ENCODE peak calls at places on chromosomes 4 and X, in six cellular contexts. One of them, this sample, is unnamed.

GRCh38 chrX:134886201-134886600 is 104.6 kb upstream of the SMIM10 start:
- DNase-seq in activated naive CD4-positive, alpha-beta T cell: no peak
- DNase-seq in breast epithelium: no peak
- DNase-seq in CD4-positive, alpha-beta memory T cell: no peak
- DNase-seq in C1 segment of cervical spinal cord: no peak
- DNase-seq in posterior cingulate gyrus: no peak
- DNase-seq in this sample: peak

GRCh38 chr4:71290074-71290473 is 48.7 kb upstream of the SLC4A4 start:
- DNase-seq in breast epithelium: no peak
- DNase-seq in CD4-positive, alpha-beta memory T cell: no peak
- DNase-seq in C1 segment of cervical spinal cord: no peak
- DNase-seq in posterior cingulate gyrus: no peak
- DNase-seq in activated naive CD4-positive, alpha-beta T cell: no peak
- DNase-seq in this sample: peak

GRCh38 chr4:48341776-48342558 is 638 bp downstream of the SLAIN2 start:
- DNase-seq in activated naive CD4-positive, alpha-beta T cell: peak
- DNase-seq in breast epithelium: peak
- DNase-seq in C1 segment of cervical spinal cord: peak
- DNase-seq in CD4-positive, alpha-beta memory T cell: peak
- DNase-seq in posterior cingulate gyrus: peak
- DNase-seq in this sample: peak

GRCh38 chr4:37892641-37893040 is 1.8 kb downstream of the TBC1D1 start:
- DNase-seq in CD4-positive, alpha-beta memory T cell: peak
- DNase-seq in breast epithelium: no peak
- DNase-seq in C1 segment of cervical spinal cord: peak
- DNase-seq in posterior cingulate gyrus: no peak
- DNase-seq in activated naive CD4-positive, alpha-beta T cell: no peak
- DNase-seq in this sample: no peak

GRCh38 chr4:113952452-113953029 is 26.9 kb downstream of the ARSJ start:
- DNase-seq in breast epithelium: no peak
- DNase-seq in C1 segment of cervical spinal cord: no peak
- DNase-seq in posterior cingulate gyrus: no peak
- DNase-seq in activated naive CD4-positive, alpha-beta T cell: no peak
- DNase-seq in CD4-positive, alpha-beta memory T cell: peak
- DNase-seq in this sample: peak

GRCh38 chr4:3464911-3465697 is 2.0 kb downstream of the DOK7 start:
- DNase-seq in breast epithelium: no peak
- DNase-seq in posterior cingulate gyrus: peak
- DNase-seq in CD4-positive, alpha-beta memory T cell: no peak
- DNase-seq in activated naive CD4-positive, alpha-beta T cell: no peak
- DNase-seq in C1 segment of cervical spinal cord: no peak
- DNase-seq in this sample: no peak

GRCh38 chr4:524196-524595 is 25.2 kb downstream of the PIGG start:
- DNase-seq in activated naive CD4-positive, alpha-beta T cell: no peak
- DNase-seq in breast epithelium: no peak
- DNase-seq in CD4-positive, alpha-beta memory T cell: no peak
- DNase-seq in posterior cingulate gyrus: no peak
- DNase-seq in C1 segment of cervical spinal cord: no peak
- DNase-seq in this sample: no peak

GRCh38 chrX:117835034-117835433 is 281.6 kb downstream of the KLHL13 start:
- DNase-seq in breast epithelium: no peak
- DNase-seq in CD4-positive, alpha-beta memory T cell: no peak
- DNase-seq in C1 segment of cervical spinal cord: no peak
- DNase-seq in posterior cingulate gyrus: no peak
- DNase-seq in activated naive CD4-positive, alpha-beta T cell: no peak
- DNase-seq in this sample: no peak

GRCh38 chrX:53234484-53234883 is 9.5 kb upstream of the KDM5C start:
- DNase-seq in C1 segment of cervical spinal cord: no peak
- DNase-seq in activated naive CD4-positive, alpha-beta T cell: no peak
- DNase-seq in posterior cingulate gyrus: no peak
- DNase-seq in CD4-positive, alpha-beta memory T cell: no peak
- DNase-seq in breast epithelium: no peak
- DNase-seq in this sample: no peak

GRCh38 chrX:154040307-154040756 is 20.6 kb upstream of the IRAK1 start:
- DNase-seq in activated naive CD4-positive, alpha-beta T cell: no peak
- DNase-seq in breast epithelium: no peak
- DNase-seq in C1 segment of cervical spinal cord: no peak
- DNase-seq in posterior cingulate gyrus: no peak
- DNase-seq in CD4-positive, alpha-beta memory T cell: no peak
- DNase-seq in this sample: no peak

GRCh38 chr4:22240814-22241213 is 275.1 kb downstream of the ADGRA3 start:
- DNase-seq in breast epithelium: no peak
- DNase-seq in posterior cingulate gyrus: no peak
- DNase-seq in C1 segment of cervical spinal cord: no peak
- DNase-seq in activated naive CD4-positive, alpha-beta T cell: no peak
- DNase-seq in CD4-positive, alpha-beta memory T cell: no peak
- DNase-seq in this sample: no peak

GRCh38 chr4:6535706-6536105 is 39.3 kb upstream of the MAN2B2 start:
- DNase-seq in posterior cingulate gyrus: no peak
- DNase-seq in C1 segment of cervical spinal cord: no peak
- DNase-seq in activated naive CD4-positive, alpha-beta T cell: no peak
- DNase-seq in CD4-positive, alpha-beta memory T cell: no peak
- DNase-seq in breast epithelium: no peak
- DNase-seq in this sample: no peak

GRCh38 chr4:138609943-138610350 is 367.8 kb upstream of the SLC7A11 start:
- DNase-seq in posterior cingulate gyrus: no peak
- DNase-seq in C1 segment of cervical spinal cord: no peak
- DNase-seq in CD4-positive, alpha-beta memory T cell: no peak
- DNase-seq in activated naive CD4-positive, alpha-beta T cell: no peak
- DNase-seq in breast epithelium: no peak
- DNase-seq in this sample: peak

GRCh38 chrX:129318375-129318774 is 204.9 kb downstream of the SMARCA1 start:
- DNase-seq in activated naive CD4-positive, alpha-beta T cell: no peak
- DNase-seq in C1 segment of cervical spinal cord: no peak
- DNase-seq in CD4-positive, alpha-beta memory T cell: no peak
- DNase-seq in posterior cingulate gyrus: no peak
- DNase-seq in breast epithelium: no peak
- DNase-seq in this sample: peak

GRCh38 chrX:97266406-97267121 is 382.9 kb downstream of the RPA4 start:
- DNase-seq in C1 segment of cervical spinal cord: no peak
- DNase-seq in CD4-positive, alpha-beta memory T cell: no peak
- DNase-seq in breast epithelium: no peak
- DNase-seq in posterior cingulate gyrus: no peak
- DNase-seq in activated naive CD4-positive, alpha-beta T cell: no peak
- DNase-seq in this sample: no peak

GRCh38 chr4:99507762-99508161 is 3.1 kb upstream of the C4orf17 start:
- DNase-seq in CD4-positive, alpha-beta memory T cell: peak
- DNase-seq in activated naive CD4-positive, alpha-beta T cell: no peak
- DNase-seq in C1 segment of cervical spinal cord: no peak
- DNase-seq in posterior cingulate gyrus: no peak
- DNase-seq in breast epithelium: no peak
- DNase-seq in this sample: peak

GRCh38 chr4:96519291-96519690 is 679.4 kb downstream of the PDHA2 start:
- DNase-seq in posterior cingulate gyrus: no peak
- DNase-seq in breast epithelium: no peak
- DNase-seq in C1 segment of cervical spinal cord: no peak
- DNase-seq in activated naive CD4-positive, alpha-beta T cell: no peak
- DNase-seq in CD4-positive, alpha-beta memory T cell: no peak
- DNase-seq in this sample: peak

GRCh38 chr4:4820264-4820663 is 39.2 kb upstream of the MSX1 start:
- DNase-seq in CD4-positive, alpha-beta memory T cell: no peak
- DNase-seq in C1 segment of cervical spinal cord: peak
- DNase-seq in breast epithelium: no peak
- DNase-seq in posterior cingulate gyrus: peak
- DNase-seq in activated naive CD4-positive, alpha-beta T cell: no peak
- DNase-seq in this sample: no peak

GRCh38 chr4:75985116-75985515 is 5.6 kb downstream of the SDAD1 start:
- DNase-seq in activated naive CD4-positive, alpha-beta T cell: no peak
- DNase-seq in breast epithelium: no peak
- DNase-seq in C1 segment of cervical spinal cord: no peak
- DNase-seq in CD4-positive, alpha-beta memory T cell: no peak
- DNase-seq in posterior cingulate gyrus: no peak
- DNase-seq in this sample: peak

This sample was measured in PC-3.